ENCODE peak calls at places on chromosomes 11 and 22, in four cellular contexts. M is CD4-positive, CD25-positive, alpha-beta regulatory T cell; Z is OCI-LY7; T is tibial nerve. J is an unnamed sample. For H3K36me3, the result is how much of the 10 kb centered on the place peaks cover.

GRCh38 chr22:39453765-39454378 is 2.9 kb upstream of the MGAT3 start:
- DNase-seq in M (no peak), Z (no peak), T (no peak), J (no peak)

GRCh38 chr22:35311551-35311999 is 11.9 kb downstream of the TOM1 start:
- DNase-seq in M (no peak), Z (no peak), T (no peak), J (no peak)

GRCh38 chr11:92627615-92628201 is 341.7 kb upstream of the MTNR1B start:
- DNase-seq in M (no peak), Z (no peak), T (no peak), J (no peak)

GRCh38 chr11:12053606-12054361 is 45.4 kb upstream of the DKK3 start:
- DNase-seq in M (no peak), Z (no peak), T (no peak), J (no peak)

GRCh38 chr11:45092901-45093760 is 53.3 kb upstream of the PRDM11 start:
- DNase-seq in M (no peak), Z (no peak), T (no peak), J (no peak)

GRCh38 chr11:79727221-79727620 is 286.4 kb upstream of the TENM4 start:
- DNase-seq in M (no peak), Z (no peak), T (no peak), J (no peak)

GRCh38 chr11:23866641-23867040 is 630.2 kb upstream of the LUZP2 start:
- DNase-seq in M (no peak), Z (no peak), T (no peak), J (no peak)

GRCh38 chr11:19696073-19696472 is 16.6 kb upstream of the NAV2 start:
- DNase-seq in M (no peak), Z (no peak), T (no peak), J (no peak)

GRCh38 chr22:32847067-32847491 is 45.6 kb downstream of the TIMP3 start:
- DNase-seq in M (no peak), Z (no peak), T (no peak), J (no peak)

GRCh38 chr11:133928628-133929059 is 28.1 kb downstream of the IGSF9B start:
- DNase-seq in M (peak), Z (no peak), T (no peak), J (peak)

GRCh38 chr11:1480555-1481482 is 5.8 kb downstream of the MOB2 start:
- DNase-seq in M (no peak), Z (no peak), T (no peak), J (no peak)

GRCh38 chr11:120057028-120057330 is 80.9 kb downstream of the TRIM29 start:
- DNase-seq in M (no peak), Z (no peak), T (no peak), J (no peak)

GRCh38 chr11:113016905-113017304 is 55.7 kb downstream of the NCAM1 start:
- DNase-seq in M (no peak), Z (no peak), T (no peak), J (no peak)

GRCh38 chr22:19841641-19842385 is 12.9 kb downstream of the GNB1L start:
- DNase-seq in M (no peak), Z (peak), T (no peak), J (no peak)

GRCh38 chr11:42161886-42162285 is 702.4 kb upstream of the LRRC4C start:
- DNase-seq in M (no peak), Z (no peak), T (no peak), J (no peak)

GRCh38 chr11:66251811-66252210 is 16.6 kb upstream of the RAB1B start:
- DNase-seq in M (no peak), Z (no peak), T (no peak), J (no peak)

GRCh38 chr11:103898577-103899336 is 137.7 kb upstream of the DDI1 start:
- DNase-seq in M (no peak), Z (peak), T (no peak), J (no peak)

GRCh38 chr22:36415415-36416168 is 27.8 kb upstream of the MYH9 start:
- DNase-seq in M (no peak), Z (no peak), T (no peak), J (no peak)

GRCh38 chr11:10663365-10663764 is 30.2 kb downstream of the IRAG1 start:
- DNase-seq in M (no peak), Z (no peak), T (no peak), J (no peak)

GRCh38 chr11:128409476-128409875 is 177.9 kb downstream of the ETS1 start:
- DNase-seq in M (no peak), Z (no peak), T (no peak), J (peak)

GRCh38 chr11:1560011-1560579 is 12.0 kb downstream of the DUSP8 start:
- DNase-seq in M (no peak), Z (no peak), T (no peak), J (no peak)

GRCh38 chr11:116792869-116793475 is 1.3 kb upstream of the APOA5 start:
- DNase-seq in M (no peak), Z (no peak), T (no peak), J (peak)

GRCh38 chr11:15927866-15928217 is 428.5 kb downstream of the SOX6 start:
- DNase-seq in M (no peak), Z (no peak), T (no peak), J (no peak)

GRCh38 chr11:126544311-126545056 is 189.0 kb downstream of the ST3GAL4 start:
- DNase-seq in M (no peak), Z (no peak), T (no peak), J (peak)

GRCh38 chr11:91396243-91397133 is 828.1 kb upstream of the FAT3 start:
- DNase-seq in M (no peak), Z (no peak), T (no peak), J (no peak)

GRCh38 chr11:93249437-93250210 is 51.8 kb upstream of the SLC36A4 start:
- DNase-seq in M (no peak), Z (no peak), T (no peak), J (no peak)

GRCh38 chr11:116460156-116460965 is 312.4 kb downstream of the BUD13 start:
- DNase-seq in M (no peak), Z (no peak), T (no peak), J (no peak)

GRCh38 chr11:116545912-116546311 is 226.9 kb downstream of the BUD13 start:
- DNase-seq in M (no peak), Z (no peak), T (no peak), J (no peak)

GRCh38 chr11:87466228-87466627 is 428.5 kb downstream of the TMEM135 start:
- DNase-seq in M (no peak), Z (no peak), T (no peak), J (peak)

GRCh38 chr22:31020334-31020733 is 51.3 kb downstream of the TUG1 start:
- DNase-seq in M (no peak), Z (no peak), T (no peak), J (no peak)

GRCh38 chr11:69861901-69862300 is 42.7 kb upstream of the FGF3 start:
- DNase-seq in M (no peak), Z (no peak), T (no peak), J (no peak)

GRCh38 chr11:69860244-69860643 is 41.0 kb upstream of the FGF3 start:
- DNase-seq in M (no peak), Z (no peak), T (no peak), J (no peak)

GRCh38 chr11:69859275-69859934 is 40.2 kb upstream of the FGF3 start:
- DNase-seq in M (no peak), Z (no peak), T (no peak), J (no peak)

GRCh38 chr11:69862331-69862761 is 43.1 kb upstream of the FGF3 start:
- DNase-seq in M (no peak), Z (no peak), T (no peak), J (no peak)

DNA sequence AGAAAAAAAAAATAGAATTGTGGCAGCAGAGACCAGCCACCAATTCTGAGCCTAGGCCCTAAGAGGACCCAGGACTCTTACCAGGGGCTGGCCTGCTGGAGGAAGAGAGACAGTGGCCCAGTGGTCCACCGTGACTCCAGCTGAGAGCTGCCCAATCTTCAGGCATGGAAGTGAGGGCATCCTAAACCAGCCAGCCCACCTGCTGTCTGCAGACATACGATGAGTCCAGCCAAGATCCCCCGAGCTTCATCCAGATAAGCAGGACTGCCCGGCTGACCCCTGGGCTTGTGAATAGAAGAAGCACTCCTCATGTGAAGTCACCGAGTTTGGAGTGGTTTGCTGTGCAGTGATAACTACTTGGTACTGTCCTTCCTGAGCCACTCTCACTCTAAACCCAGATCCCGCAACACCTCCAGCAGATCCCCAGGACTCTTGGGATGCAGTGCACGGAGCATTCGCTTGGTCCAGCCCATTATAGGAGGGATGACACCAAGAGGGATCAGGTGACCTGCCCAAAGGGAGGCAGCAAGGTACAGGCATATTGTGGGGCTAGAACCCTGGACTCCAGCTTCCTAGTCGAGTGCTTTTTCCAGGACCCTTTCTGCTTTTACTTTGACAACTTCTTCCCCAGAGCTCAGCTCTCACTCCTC is 41.7 kb upstream of the FGF3 start:
- DNase-seq in M (no peak), Z (no peak), T (no peak), J (no peak)
- H3K36me3 ChIP-seq in M (under half), Z (under half), T (under half), J (under half)

GRCh38 chr11:68044145-68044813 is 5.5 kb downstream of the TCIRG1 start:
- DNase-seq in M (no peak), Z (no peak), T (no peak), J (no peak)
- H3K36me3 ChIP-seq in M (under half), Z (half or more), T (under half), J (under half)

GRCh38 chr22:22372063-22372462 is 127.5 kb downstream of the VPREB1 start:
- DNase-seq in M (no peak), Z (no peak), T (no peak), J (no peak)
- H3K36me3 ChIP-seq in M (under half), Z (under half), T (under half), J (under half)

GRCh38 chr11:77789061-77789730 is 31.3 kb downstream of the RSF1 start:
- DNase-seq in M (no peak), Z (no peak), T (no peak), J (no peak)
- H3K36me3 ChIP-seq in M (under half), Z (under half), T (under half), J (under half)

DNA sequence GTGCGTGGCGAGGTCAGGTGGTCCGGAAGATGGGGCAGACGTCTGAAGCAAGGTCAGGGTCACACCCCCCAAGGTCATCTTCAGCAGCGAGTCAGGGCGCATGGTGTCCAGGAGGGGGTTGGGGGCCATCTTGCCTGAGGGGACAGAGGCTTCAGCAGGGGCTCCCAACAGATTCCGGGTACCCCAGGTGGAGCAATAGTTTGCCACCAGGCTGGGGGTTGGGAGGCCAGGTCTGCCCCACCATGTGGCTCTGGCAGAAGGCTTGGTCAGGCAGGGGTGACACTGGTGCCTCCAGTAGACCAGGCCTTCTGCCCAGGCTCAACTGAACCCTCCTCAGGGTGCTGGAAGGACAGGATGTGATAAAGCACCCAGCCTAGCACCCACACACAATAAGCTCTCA is 5.9 kb downstream of the ATG2A start:
- DNase-seq in M (no peak), Z (no peak), T (no peak), J (no peak)
- H3K36me3 ChIP-seq in M (half or more), Z (half or more), T (under half), J (half or more)

DNA sequence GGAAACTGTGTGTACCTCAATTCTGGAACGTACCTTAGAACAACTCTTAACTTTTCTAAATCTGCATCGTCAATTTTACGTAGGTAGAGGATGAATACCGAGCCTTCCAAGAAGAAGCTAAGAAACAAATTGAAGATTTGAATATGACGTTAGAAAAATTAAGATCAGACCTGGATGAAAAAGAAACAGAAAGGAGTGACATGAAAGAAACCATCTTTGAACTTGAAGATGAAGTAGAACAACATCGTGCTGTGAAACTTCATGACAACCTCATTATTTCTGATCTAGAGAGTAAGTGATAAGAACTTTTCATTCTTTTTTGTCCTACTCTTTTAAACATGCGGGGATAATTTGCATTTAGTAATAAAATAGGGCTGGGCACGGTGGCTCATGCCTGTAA is 53.5 kb downstream of the SPECC1L start:
- DNase-seq in M (no peak), Z (no peak), T (no peak), J (no peak)
- H3K36me3 ChIP-seq in M (under half), Z (half or more), T (under half), J (half or more)

GRCh38 chr11:70431611-70432010 is 33.3 kb downstream of the CTTN start:
- DNase-seq in M (no peak), Z (no peak), T (no peak), J (no peak)
- H3K36me3 ChIP-seq in M (under half), Z (under half), T (under half), J (half or more)

DNA sequence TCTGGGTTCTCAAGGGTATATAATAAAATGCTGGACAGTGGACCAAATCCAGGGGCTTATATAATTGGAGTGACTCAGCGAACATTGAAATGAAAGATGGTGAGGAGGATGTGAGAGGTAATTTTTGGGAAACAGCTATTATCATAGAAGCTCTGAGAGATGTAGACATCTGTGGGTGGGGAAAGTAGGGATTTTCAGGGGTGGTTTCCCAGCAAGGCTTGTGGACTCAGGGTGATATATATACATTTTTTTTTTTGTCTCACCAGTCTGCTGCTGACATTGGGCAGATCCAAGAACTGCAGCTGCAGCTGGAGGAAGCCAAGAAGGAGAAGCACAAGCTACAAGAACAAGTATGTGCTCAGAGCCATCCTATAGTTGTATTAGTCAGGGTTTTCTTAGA is 208.1 kb downstream of the MYO18B start:
- DNase-seq in M (no peak), Z (no peak), T (no peak), J (no peak)
- H3K36me3 ChIP-seq in M (under half), Z (under half), T (under half), J (under half)

GRCh38 chr11:3635641-3636375 is 6.0 kb downstream of the ART5 start:
- DNase-seq in M (no peak), Z (no peak), T (no peak), J (no peak)

GRCh38 chr11:3641191-3641590 is 601 bp downstream of the ART5 start:
- DNase-seq in M (no peak), Z (no peak), T (no peak), J (no peak)

GRCh38 chr11:3637201-3637600 is 4.6 kb downstream of the ART5 start:
- DNase-seq in M (no peak), Z (no peak), T (no peak), J (no peak)

GRCh38 chr11:3639841-3640240 is 2.0 kb downstream of the ART5 start:
- DNase-seq in M (no peak), Z (no peak), T (no peak), J (no peak)

GRCh38 chr11:3638513-3638912 is 3.3 kb downstream of the ART5 start:
- DNase-seq in M (no peak), Z (no peak), T (no peak), J (no peak)
- H3K36me3 ChIP-seq in M (under half), Z (under half), T (under half), J (under half)

DNA sequence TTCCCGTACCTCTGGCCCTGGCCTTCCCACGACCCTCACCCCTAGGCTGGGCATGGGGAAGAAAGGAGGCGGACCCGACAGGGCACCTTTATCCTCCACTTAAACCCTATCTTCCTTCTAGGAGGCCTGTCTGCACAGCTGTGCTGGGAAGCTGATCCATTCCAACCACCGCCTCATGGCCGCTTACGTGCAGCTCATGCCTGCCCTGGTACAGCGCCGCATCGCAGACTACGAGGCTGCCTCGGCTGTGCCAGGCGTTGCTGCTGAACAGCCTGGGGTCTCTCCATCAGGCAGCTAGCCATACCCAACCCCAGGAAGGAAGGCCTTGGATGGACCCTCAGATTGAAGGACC is 599 bp downstream of the TIMM10B start:
- DNase-seq in M (no peak), Z (no peak), T (no peak), J (peak)
- H3K36me3 ChIP-seq in M (under half), Z (half or more), T (under half), J (half or more)